ENCODE peak calls at places on chromosome 4, in four cellular contexts. One of them, this sample, is unnamed.

GRCh38 chr4:39729557-39729956 is 31.6 kb downstream of the UBE2K start:
- DNase-seq in fibroblast of lung: peak; percentile 81
- DNase-seq in Peyer's patch: no peak
- DNase-seq in lung: no peak
- DNase-seq in this sample: no peak

GRCh38 chr4:76090241-76090691 is 15.8 kb downstream of the ART3 start:
- DNase-seq in fibroblast of lung: peak; percentile 95
- DNase-seq in Peyer's patch: peak; percentile 59
- DNase-seq in lung: peak; percentile 44
- DNase-seq in this sample: no peak

GRCh38 chr4:145099653-145100052 is 1.5 kb downstream of the ABCE1 start:
- DNase-seq in fibroblast of lung: peak; percentile 46
- DNase-seq in Peyer's patch: no peak
- DNase-seq in lung: no peak
- DNase-seq in this sample: peak; percentile 11

GRCh38 chr4:8330821-8331566 is 61.4 kb downstream of the HTRA3 start:
- DNase-seq in fibroblast of lung: no peak
- DNase-seq in Peyer's patch: peak; percentile 46
- DNase-seq in lung: no peak
- DNase-seq in this sample: peak; percentile 9

GRCh38 chr4:109077486-109077885 is 225.0 kb downstream of the COL25A1 start:
- DNase-seq in fibroblast of lung: no peak
- DNase-seq in Peyer's patch: no peak
- DNase-seq in lung: no peak
- DNase-seq in this sample: no peak

GRCh38 chr4:160371446-160371845 is 1268.6 kb downstream of the RAPGEF2 start:
- DNase-seq in fibroblast of lung: peak; percentile 1
- DNase-seq in Peyer's patch: no peak
- DNase-seq in lung: no peak
- DNase-seq in this sample: no peak

GRCh38 chr4:26179316-26179760 is 141.5 kb upstream of the RBPJ start:
- DNase-seq in fibroblast of lung: peak; percentile 21
- DNase-seq in Peyer's patch: no peak
- DNase-seq in lung: no peak
- DNase-seq in this sample: no peak

GRCh38 chr4:185019451-185020292 is 1.4 kb downstream of the HELT start:
- DNase-seq in fibroblast of lung: no peak
- DNase-seq in Peyer's patch: no peak
- DNase-seq in lung: no peak
- DNase-seq in this sample: no peak

GRCh38 chr4:25621027-25621930 is 34.4 kb upstream of the SLC34A2 start:
- DNase-seq in fibroblast of lung: peak; percentile 73
- DNase-seq in Peyer's patch: no peak
- DNase-seq in lung: no peak
- DNase-seq in this sample: no peak

GRCh38 chr4:70425306-70425705 is 27.6 kb downstream of the OPRPN start:
- DNase-seq in fibroblast of lung: no peak
- DNase-seq in Peyer's patch: no peak
- DNase-seq in lung: no peak
- DNase-seq in this sample: no peak

GRCh38 chr4:174222266-174222872 is 61.1 kb downstream of the FBXO8 start:
- DNase-seq in fibroblast of lung: peak; percentile 15
- DNase-seq in Peyer's patch: no peak
- DNase-seq in lung: no peak
- DNase-seq in this sample: no peak

GRCh38 chr4:138910914-138911336 is 104.7 kb upstream of the NOCT start:
- DNase-seq in fibroblast of lung: peak; percentile 83
- DNase-seq in Peyer's patch: peak; percentile 77
- DNase-seq in lung: peak; percentile 78
- DNase-seq in this sample: peak; percentile 55

GRCh38 chr4:73711989-73712388 is 28.4 kb upstream of the CXCL8 start:
- DNase-seq in fibroblast of lung: no peak
- DNase-seq in Peyer's patch: no peak
- DNase-seq in lung: no peak
- DNase-seq in this sample: no peak

GRCh38 chr4:175891863-175892262 is 79.8 kb upstream of the GPM6A start:
- DNase-seq in fibroblast of lung: peak; percentile 39
- DNase-seq in Peyer's patch: no peak
- DNase-seq in lung: no peak
- DNase-seq in this sample: no peak

GRCh38 chr4:81625422-81626417 is 154.0 kb upstream of the RASGEF1B start:
- DNase-seq in fibroblast of lung: no peak
- DNase-seq in Peyer's patch: no peak
- DNase-seq in lung: no peak
- DNase-seq in this sample: no peak

GRCh38 chr4:48493485-48494100 is 3.5 kb downstream of the ZAR1 start:
- DNase-seq in fibroblast of lung: no peak
- DNase-seq in Peyer's patch: no peak
- DNase-seq in lung: no peak
- DNase-seq in this sample: no peak

GRCh38 chr4:165540206-165540865 is 161.5 kb downstream of the CPE start:
- DNase-seq in fibroblast of lung: no peak
- DNase-seq in Peyer's patch: no peak
- DNase-seq in lung: no peak
- DNase-seq in this sample: no peak

GRCh38 chr4:120877021-120877420 is 45.5 kb downstream of the PRDM5 start:
- DNase-seq in fibroblast of lung: no peak
- DNase-seq in Peyer's patch: no peak
- DNase-seq in lung: no peak
- DNase-seq in this sample: no peak

GRCh38 chr4:118410143-118410542 is 57.3 kb upstream of the PRSS12 start:
- DNase-seq in fibroblast of lung: peak; percentile 76
- DNase-seq in Peyer's patch: no peak
- DNase-seq in lung: no peak
- DNase-seq in this sample: peak; percentile 25

GRCh38 chr4:48653217-48654014 is 126.7 kb downstream of the FRYL start:
- DNase-seq in fibroblast of lung: peak; percentile 85
- DNase-seq in Peyer's patch: peak; percentile 49
- DNase-seq in lung: no peak
- DNase-seq in this sample: no peak

GRCh38 chr4:152735302-152735917 is 44.1 kb downstream of the TIGD4 start:
- DNase-seq in fibroblast of lung: peak; percentile 14
- DNase-seq in Peyer's patch: no peak
- DNase-seq in lung: no peak
- DNase-seq in this sample: no peak

GRCh38 chr4:157763490-157763889 is 409.3 kb downstream of the GASK1B start:
- DNase-seq in fibroblast of lung: no peak
- DNase-seq in Peyer's patch: no peak
- DNase-seq in lung: no peak
- DNase-seq in this sample: no peak

GRCh38 chr4:88033309-88033708 is 25.9 kb downstream of the PKD2 start:
- DNase-seq in fibroblast of lung: peak; percentile 51
- DNase-seq in Peyer's patch: peak; percentile 61
- DNase-seq in lung: peak; percentile 39
- DNase-seq in this sample: peak; percentile 38

GRCh38 chr4:2796261-2797187 is 3.6 kb downstream of the SH3BP2 start:
- DNase-seq in fibroblast of lung: peak; percentile 67
- DNase-seq in Peyer's patch: peak; percentile 83
- DNase-seq in lung: no peak
- DNase-seq in this sample: no peak

GRCh38 chr4:53917719-53918118 is 146.7 kb downstream of the CHIC2 start:
- DNase-seq in fibroblast of lung: peak; percentile 48
- DNase-seq in Peyer's patch: no peak
- DNase-seq in lung: no peak
- DNase-seq in this sample: no peak

GRCh38 chr4:151801547-151802516 is 41.0 kb upstream of the GATB start:
- DNase-seq in fibroblast of lung: peak; percentile 32
- DNase-seq in Peyer's patch: peak; percentile 75
- DNase-seq in lung: peak; percentile 44
- DNase-seq in this sample: no peak

GRCh38 chr4:113628711-113629110 is 132.8 kb downstream of the CAMK2D start:
- DNase-seq in fibroblast of lung: no peak
- DNase-seq in Peyer's patch: no peak
- DNase-seq in lung: no peak
- DNase-seq in this sample: no peak
- H3K4me1 ChIP-seq in fibroblast of lung: no peaks in the 10 kb centered on the region
- H3K4me1 ChIP-seq in Peyer's patch: no peaks in the 10 kb centered on the region
- H3K4me1 ChIP-seq in lung: no peaks in the 10 kb centered on the region
- H3K4me1 ChIP-seq in this sample: no peaks in the 10 kb centered on the region

GRCh38 chr4:850323-850945 is 24.5 kb upstream of the CPLX1 start:
- DNase-seq in fibroblast of lung: no peak
- DNase-seq in Peyer's patch: no peak
- DNase-seq in lung: no peak
- DNase-seq in this sample: no peak
- H3K27ac ChIP-seq in fibroblast of lung: no peak overlapping the region
- H3K27ac ChIP-seq in Peyer's patch: no peak overlapping the region
- H3K27ac ChIP-seq in lung: no peak overlapping the region
- H3K27ac ChIP-seq in this sample: no peak overlapping the region

GRCh38 chr4:98568896-98569663 is 89.3 kb downstream of the TSPAN5 start:
- DNase-seq in fibroblast of lung: no peak
- DNase-seq in Peyer's patch: no peak
- DNase-seq in lung: no peak
- DNase-seq in this sample: no peak

GRCh38 chr4:98567611-98568010 is 90.8 kb downstream of the TSPAN5 start:
- DNase-seq in fibroblast of lung: no peak
- DNase-seq in Peyer's patch: no peak
- DNase-seq in lung: no peak
- DNase-seq in this sample: no peak

GRCh38 chr4:98572697-98573096 is 85.7 kb downstream of the TSPAN5 start:
- DNase-seq in fibroblast of lung: no peak
- DNase-seq in Peyer's patch: no peak
- DNase-seq in lung: no peak
- DNase-seq in this sample: no peak

GRCh38 chr4:98571161-98571786 is 87.1 kb downstream of the TSPAN5 start:
- DNase-seq in fibroblast of lung: no peak
- DNase-seq in Peyer's patch: no peak
- DNase-seq in lung: no peak
- DNase-seq in this sample: no peak

DNA sequence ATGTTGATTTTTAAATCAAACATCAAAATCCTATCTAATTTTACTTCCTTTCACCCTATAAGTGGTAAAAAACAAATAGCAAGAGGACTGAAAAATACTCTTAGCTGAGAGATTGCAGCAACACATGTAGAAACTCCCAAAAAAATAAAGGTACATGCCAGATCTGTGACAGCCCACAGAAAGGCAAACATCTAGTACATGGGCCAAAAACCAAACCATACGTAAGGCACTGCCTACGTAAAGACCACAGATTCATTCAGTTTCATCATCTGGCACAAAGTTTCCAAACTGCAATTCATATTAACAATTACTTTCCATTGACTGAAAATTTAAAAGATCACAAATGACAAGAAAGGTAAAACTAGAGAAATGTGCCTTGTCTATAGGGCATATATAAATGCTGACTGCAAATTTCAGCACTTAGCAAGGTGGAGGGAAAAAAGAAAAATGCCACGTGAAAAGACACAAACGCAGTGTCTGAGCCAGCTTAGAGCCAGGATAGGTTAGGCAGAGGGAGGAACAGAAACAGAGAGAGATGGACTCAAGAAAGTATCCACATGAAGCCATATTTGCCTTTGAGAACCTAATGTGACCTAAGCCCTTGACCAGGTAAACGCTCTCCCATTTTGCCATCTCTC is 88.1 kb downstream of the TSPAN5 start:
- DNase-seq in fibroblast of lung: no peak
- DNase-seq in Peyer's patch: no peak
- DNase-seq in lung: no peak
- DNase-seq in this sample: no peak
- H3K4me1 ChIP-seq in fibroblast of lung: no peaks in the 10 kb centered on the region
- H3K4me1 ChIP-seq in Peyer's patch: no peaks in the 10 kb centered on the region
- H3K4me1 ChIP-seq in lung: peaks cover 8% of the 10 kb centered on the region
- H3K4me1 ChIP-seq in this sample: no peaks in the 10 kb centered on the region

GRCh38 chr4:102809190-102809589 is 18.2 kb downstream of the UBE2D3 start:
- DNase-seq in fibroblast of lung: no peak
- DNase-seq in Peyer's patch: no peak
- DNase-seq in lung: no peak
- DNase-seq in this sample: no peak

GRCh38 chr4:102808009-102808408 is 19.3 kb downstream of the UBE2D3 start:
- DNase-seq in fibroblast of lung: no peak
- DNase-seq in Peyer's patch: no peak
- DNase-seq in lung: no peak
- DNase-seq in this sample: no peak

GRCh38 chr4:102809691-102810090 is 17.7 kb downstream of the UBE2D3 start:
- DNase-seq in fibroblast of lung: peak; percentile 44
- DNase-seq in Peyer's patch: no peak
- DNase-seq in lung: no peak
- DNase-seq in this sample: no peak

GRCh38 chr4:102807345-102807744 is 20.0 kb downstream of the UBE2D3 start:
- DNase-seq in fibroblast of lung: no peak
- DNase-seq in Peyer's patch: no peak
- DNase-seq in lung: no peak
- DNase-seq in this sample: no peak
- H3K27ac ChIP-seq in fibroblast of lung: no peak overlapping the region
- H3K27ac ChIP-seq in Peyer's patch: no peak overlapping the region
- H3K27ac ChIP-seq in lung: no peak overlapping the region
- H3K27ac ChIP-seq in this sample: no peak overlapping the region

GRCh38 chr4:123556526-123556925 is 159.9 kb downstream of the SPRY1 start:
- DNase-seq in fibroblast of lung: no peak
- DNase-seq in Peyer's patch: no peak
- DNase-seq in lung: no peak
- DNase-seq in this sample: no peak
- H3K4me1 ChIP-seq in fibroblast of lung: peaks cover 9% of the 10 kb centered on the region
- H3K4me1 ChIP-seq in Peyer's patch: peaks cover 10% of the 10 kb centered on the region
- H3K4me1 ChIP-seq in lung: peaks cover 2% of the 10 kb centered on the region
- H3K4me1 ChIP-seq in this sample: peaks cover 16% of the 10 kb centered on the region

GRCh38 chr4:77893451-77893850 is 30.8 kb downstream of the MRPL1 start:
- DNase-seq in fibroblast of lung: no peak
- DNase-seq in Peyer's patch: no peak
- DNase-seq in lung: no peak
- DNase-seq in this sample: no peak
- H3K27ac ChIP-seq in fibroblast of lung: no peak overlapping the region
- H3K27ac ChIP-seq in Peyer's patch: no peak overlapping the region
- H3K27ac ChIP-seq in lung: no peak overlapping the region
- H3K27ac ChIP-seq in this sample: no peak overlapping the region

This sample was measured in SJSA1.